ENCODE peak calls at places on chromosomes 2 and 18, in ten cellular contexts. Y, A, B, L, U, G, Z, X, O and Q are unnamed samples.

GRCh38 chr2:51710222-51710621 is 678.3 kb upstream of the NRXN1 start:
- DNase-seq in Y (no peak), A (peak), B (no peak), L (peak), U (no peak), G (no peak), Z (peak), X (no peak), O (peak), Q (no peak)

GRCh38 chr2:216717491-216717901 is 22.1 kb upstream of the IGFBP5 start:
- DNase-seq in Y (no peak), A (no peak), B (no peak), L (no peak), U (no peak), G (no peak), Z (no peak), X (no peak), O (no peak), Q (no peak)

GRCh38 chr2:220334210-220334609 is 706.8 kb downstream of the SLC4A3 start:
- DNase-seq in Y (no peak), A (no peak), B (no peak), L (no peak), U (no peak), G (no peak), Z (no peak), X (no peak), O (no peak), Q (no peak)

GRCh38 chr2:150222317-150222716 is 265.1 kb downstream of the RND3 start:
- DNase-seq in Y (no peak), A (no peak), B (no peak), L (no peak), U (no peak), G (no peak), Z (no peak), X (no peak), O (no peak), Q (no peak)

GRCh38 chr2:66702251-66702745 is 267.4 kb downstream of the MEIS1 start:
- DNase-seq in Y (no peak), A (no peak), B (no peak), L (no peak), U (no peak), G (no peak), Z (no peak), X (no peak), O (no peak), Q (no peak)

GRCh38 chr2:135914485-135914884 is 38.2 kb upstream of the MCM6 start:
- DNase-seq in Y (no peak), A (no peak), B (no peak), L (no peak), U (no peak), G (no peak), Z (no peak), X (no peak), O (no peak), Q (no peak)

GRCh38 chr2:119177171-119177837 is 18.8 kb upstream of the C1QL2 start:
- DNase-seq in Y (no peak), A (no peak), B (no peak), L (no peak), U (no peak), G (no peak), Z (no peak), X (no peak), O (no peak), Q (no peak)

GRCh38 chr2:112006076-112006410 is 49.0 kb upstream of the TMEM87B start:
- DNase-seq in Y (peak), A (no peak), B (no peak), L (no peak), U (no peak), G (no peak), Z (no peak), X (no peak), O (no peak), Q (no peak)

GRCh38 chr2:235638541-235639192 is 144.8 kb downstream of the AGAP1 start:
- DNase-seq in Y (no peak), A (peak), B (no peak), L (peak), U (no peak), G (no peak), Z (no peak), X (no peak), O (no peak), Q (peak)

GRCh38 chr2:21728133-21728532 is 604.4 kb downstream of the TDRD15 start:
- DNase-seq in Y (no peak), A (no peak), B (no peak), L (no peak), U (no peak), G (no peak), Z (no peak), X (no peak), O (no peak), Q (no peak)

GRCh38 chr18:22675006-22675405 is 257.3 kb upstream of the CTAGE1 start:
- DNase-seq in Y (no peak), A (no peak), B (no peak), L (no peak), U (no peak), G (no peak), Z (no peak), X (no peak), O (no peak), Q (no peak)

GRCh38 chr2:168439536-168439935 is 16.5 kb upstream of the CERS6 start:
- DNase-seq in Y (no peak), A (no peak), B (no peak), L (no peak), U (no peak), G (no peak), Z (no peak), X (no peak), O (no peak), Q (no peak)

GRCh38 chr18:32318581-32318980 is 128.7 kb downstream of the MEP1B start:
- DNase-seq in Y (no peak), A (no peak), B (no peak), L (no peak), U (no peak), G (no peak), Z (no peak), X (no peak), O (no peak), Q (no peak)

GRCh38 chr2:6353669-6354068 is 512.0 kb downstream of the CMPK2 start:
- DNase-seq in Y (no peak), A (no peak), B (no peak), L (no peak), U (no peak), G (no peak), Z (no peak), X (no peak), O (no peak), Q (no peak)

GRCh38 chr2:234240917-234241316 is 190.4 kb downstream of the SPP2 start:
- DNase-seq in Y (no peak), A (no peak), B (no peak), L (no peak), U (no peak), G (no peak), Z (no peak), X (no peak), O (no peak), Q (no peak)

GRCh38 chr18:2096581-2096980 is 474.7 kb downstream of the METTL4 start:
- DNase-seq in Y (no peak), A (no peak), B (no peak), L (no peak), U (no peak), G (no peak), Z (no peak), X (no peak), O (no peak), Q (no peak)

GRCh38 chr2:31070339-31070738 is 67.9 kb downstream of the GALNT14 start:
- DNase-seq in Y (no peak), A (no peak), B (no peak), L (no peak), U (no peak), G (no peak), Z (no peak), X (no peak), O (no peak), Q (no peak)

GRCh38 chr2:233789554-233789953 is 11.4 kb downstream of the MROH2A start:
- DNase-seq in Y (no peak), A (no peak), B (no peak), L (no peak), U (no peak), G (no peak), Z (no peak), X (no peak), O (no peak), Q (no peak)